ENCODE peak calls at places on chromosome 10, in seven cellular contexts. O is putamen; N is activated T-cell treated with anti-CD3 and anti-CD28 coated beads, Interleukin-2, amount 50 U/mL, for 4 hours; X is right cardiac atrium; K is T47D; I is Right ventricle myocardium superior; Q is T-helper 1 cell. Y is an unnamed sample.

GRCh38 chr10:73493781-73494180 is 2.0 kb downstream of the PPP3CB start:
- DNase-seq in O (no peak), N (no peak), X (no peak), K (no peak), I (no peak), Q (no peak), Y (no peak)

GRCh38 chr10:30747633-30748032 is 118.1 kb upstream of the LYZL2 start:
- DNase-seq in O (no peak), N (peak), X (no peak), K (no peak), I (no peak), Q (no peak), Y (no peak)

GRCh38 chr10:112307631-112308502 is 24.7 kb downstream of the TECTB start:
- DNase-seq in O (peak), N (peak), X (peak), K (peak), I (no peak), Q (no peak), Y (peak)

GRCh38 chr10:101095550-101096213 is 33.9 kb downstream of the KAZALD1 start:
- DNase-seq in O (no peak), N (peak), X (peak), K (peak), I (peak), Q (peak), Y (peak)

GRCh38 chr10:34758447-34758996 is 56.6 kb downstream of the PARD3 start:
- DNase-seq in O (no peak), N (no peak), X (no peak), K (peak), I (no peak), Q (no peak), Y (no peak)

GRCh38 chr10:124943301-124944092 is 1.6 kb downstream of the ZRANB1 start:
- DNase-seq in O (no peak), N (no peak), X (no peak), K (no peak), I (no peak), Q (no peak), Y (no peak)

GRCh38 chr10:4596951-4597350 is 229.1 kb upstream of the AKR1E2 start:
- DNase-seq in O (no peak), N (no peak), X (no peak), K (no peak), I (no peak), Q (no peak), Y (no peak)

GRCh38 chr10:73591935-73592699 is 975 bp upstream of the USP54 start:
- DNase-seq in O (peak), N (no peak), X (peak), K (peak), I (peak), Q (no peak), Y (peak)

GRCh38 chr10:32981760-32982159 is 23.7 kb upstream of the ITGB1 start:
- DNase-seq in O (no peak), N (no peak), X (peak), K (no peak), I (peak), Q (no peak), Y (no peak)

GRCh38 chr10:79981356-79981672 is 32.4 kb upstream of the SFTPD start:
- DNase-seq in O (no peak), N (no peak), X (peak), K (no peak), I (no peak), Q (no peak), Y (peak)

Y was measured in globus pallidus.